ENCODE peak calls at places on chromosomes 11 and 22, in four cellular contexts. E is lower lobe of right lung, B is ascending aorta, V is IMR-90. O is an unnamed sample.

GRCh38 chr11:108958446-108959123 is 293.7 kb downstream of the DDX10 start:
- DNase-seq in B (no peak), E (no peak), V (peak; percentile 82), O (no peak)

GRCh38 chr22:46131151-46131587 is 19.2 kb upstream of the PPARA start:
- DNase-seq in V (no peak), B (no peak), E (no peak), O (no peak)

GRCh38 chr11:128927683-128928336 is 14.9 kb downstream of the TP53AIP1 start:
- DNase-seq in E (no peak), V (no peak), B (no peak), O (no peak)

GRCh38 chr11:104858882-104859735 is 39.2 kb downstream of the CASP12 start:
- DNase-seq in B (no peak), V (no peak), E (no peak), O (no peak)

GRCh38 chr22:48713266-48714205 is 1114.1 kb downstream of the BRD1 start:
- DNase-seq in B (no peak), E (peak; percentile 28), V (no peak), O (no peak)

GRCh38 chr22:22995166-22995565 is 75.2 kb upstream of the GNAZ start:
- DNase-seq in E (no peak), V (no peak), B (no peak), O (no peak)

GRCh38 chr22:23938328-23939016 is 22.5 kb downstream of the GSTT2B start:
- DNase-seq in B (no peak), E (no peak), V (no peak), O (no peak)

GRCh38 chr22:29517215-29517908 is 36.2 kb downstream of the THOC5 start:
- DNase-seq in E (no peak), B (no peak), V (no peak), O (no peak)

GRCh38 chr11:65560555-65561418 is 2.6 kb upstream of the LTBP3 start:
- DNase-seq in E (no peak), B (no peak), V (peak; percentile 66), O (no peak)

GRCh38 chr22:49570032-49570848 is 257.4 kb downstream of the BRD1 start:
- DNase-seq in V (no peak), B (no peak), E (peak; percentile 10), O (peak; percentile 12)

GRCh38 chr22:38872831-38873248 is 824 bp upstream of the CBX6 start:
- DNase-seq in B (no peak), E (peak; percentile 78), V (peak; percentile 32), O (no peak)

GRCh38 chr11:69400769-69401590 is 80.5 kb upstream of the LINC01488 start:
- DNase-seq in V (no peak), E (no peak), B (no peak), O (no peak)

GRCh38 chr22:35894937-35895708 is 133.5 kb downstream of the RBFOX2 start:
- DNase-seq in E (no peak), V (peak; percentile 79), B (no peak), O (no peak)

GRCh38 chr11:100991541-100991940 is 138.1 kb downstream of the PGR start:
- DNase-seq in B (no peak), E (no peak), V (peak; percentile 44), O (no peak)

GRCh38 chr11:64152841-64153691 is 12.8 kb downstream of the MACROD1 start:
- DNase-seq in V (peak; percentile 20), B (no peak), E (peak; percentile 81), O (peak; percentile 32)

GRCh38 chr11:92417326-92417725 is 192.7 kb downstream of the FAT3 start:
- DNase-seq in B (no peak), V (no peak), E (no peak), O (no peak)

GRCh38 chr11:19919050-19919561 is 206.5 kb downstream of the NAV2 start:
- DNase-seq in B (peak; percentile 58), V (peak; percentile 98), E (peak; percentile 80), O (no peak)

GRCh38 chr11:63951779-63952536 is 13.2 kb downstream of the NAA40 start:
- DNase-seq in B (no peak), V (no peak), E (no peak), O (no peak)

GRCh38 chr22:30288414-30289125 is 735 bp downstream of the CASTOR1 start:
- DNase-seq in V (no peak), B (no peak), E (no peak), O (no peak)

GRCh38 chr11:78229106-78229505 is 40.4 kb downstream of the USP35 start:
- DNase-seq in E (no peak), V (no peak), B (no peak), O (no peak)

GRCh38 chr11:10415817-10416392 is 39.2 kb upstream of the AMPD3 start:
- DNase-seq in E (no peak), V (no peak), B (no peak), O (no peak)

GRCh38 chr22:21734540-21735197 is 925 bp downstream of the YPEL1 start:
- DNase-seq in E (no peak), B (no peak), V (no peak), O (no peak)

GRCh38 chr11:12079726-12080556 is 30.4 kb upstream of the MICAL2 start:
- DNase-seq in B (peak; percentile 75), E (no peak), V (peak; percentile 99), O (no peak)

GRCh38 chr22:37230673-37231405 is 13.2 kb downstream of the RAC2 start:
- DNase-seq in E (peak; percentile 17), B (no peak), V (no peak), O (no peak)
- TF ChIP-seq CTCF in E (no peak), B (no peak), V (no peak), O (no peak)

DNA sequence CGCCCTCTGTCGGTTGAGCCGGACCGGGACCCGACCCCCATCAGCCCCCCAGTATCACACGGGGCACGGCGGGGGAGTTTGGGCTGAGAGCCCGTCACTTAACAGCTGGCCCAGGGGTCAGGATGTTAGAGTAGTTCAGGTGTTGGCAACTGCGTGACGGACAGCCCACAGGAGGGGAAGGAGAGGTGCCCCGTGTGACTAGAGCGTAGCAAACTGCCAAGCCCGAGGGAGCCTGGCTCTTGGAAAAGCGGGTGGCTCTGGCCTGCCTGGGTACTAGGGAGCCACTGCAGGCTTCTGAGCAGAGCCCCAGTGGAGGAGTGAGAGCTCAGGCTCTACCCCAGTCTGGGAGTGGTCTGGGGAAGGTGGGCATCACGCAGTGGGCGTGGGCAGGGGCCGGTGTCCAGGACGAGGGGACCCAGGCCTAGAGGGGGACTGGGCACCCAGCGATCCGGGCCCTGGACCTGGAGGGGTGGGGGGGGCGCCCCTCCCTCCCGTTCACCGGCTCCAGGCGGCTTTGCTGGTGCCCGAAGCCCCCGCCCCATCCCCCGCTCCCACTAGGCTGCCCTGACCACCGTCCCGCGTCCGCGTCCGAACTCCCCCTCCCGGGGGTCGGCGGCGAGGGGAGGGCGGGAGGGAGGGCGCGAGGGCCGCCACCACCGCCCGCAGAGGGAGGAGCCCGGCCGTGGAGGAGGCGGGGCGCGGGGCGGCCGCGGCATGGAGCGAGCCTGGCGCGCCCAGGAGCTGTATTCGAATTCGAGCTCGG is 24.4 kb downstream of the SHANK3 start:
- DNase-seq in E (peak; percentile 41), B (no peak), V (no peak), O (no peak)
- TF ChIP-seq CTCF in E (peak; percentile 35), B (no peak), V (peak; percentile 52), O (no peak)

DNA sequence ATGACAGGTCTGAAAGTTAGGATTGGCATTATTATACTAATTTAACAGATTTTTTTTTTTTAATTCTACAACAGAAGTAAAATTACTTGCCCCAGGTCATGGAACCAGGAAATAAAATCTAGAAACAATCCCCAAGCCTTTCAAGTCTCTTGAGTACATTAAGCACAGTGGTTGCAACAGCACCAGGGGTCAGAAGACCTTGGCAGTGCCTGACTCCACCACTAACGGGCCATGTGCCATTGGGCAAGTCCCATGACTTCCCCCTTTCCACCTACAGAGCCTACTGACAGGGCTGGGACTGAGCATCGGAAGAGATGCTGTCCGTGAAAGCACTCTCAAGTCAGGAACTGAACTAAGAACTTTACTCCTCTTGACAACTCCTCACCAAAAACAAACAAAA is 98.6 kb upstream of the AKIP1 start:
- DNase-seq in B (peak; percentile 33), V (no peak), E (peak; percentile 89), O (no peak)
- TF ChIP-seq CTCF in B (no peak), V (no peak), E (peak; percentile 12), O (no peak)

DNA sequence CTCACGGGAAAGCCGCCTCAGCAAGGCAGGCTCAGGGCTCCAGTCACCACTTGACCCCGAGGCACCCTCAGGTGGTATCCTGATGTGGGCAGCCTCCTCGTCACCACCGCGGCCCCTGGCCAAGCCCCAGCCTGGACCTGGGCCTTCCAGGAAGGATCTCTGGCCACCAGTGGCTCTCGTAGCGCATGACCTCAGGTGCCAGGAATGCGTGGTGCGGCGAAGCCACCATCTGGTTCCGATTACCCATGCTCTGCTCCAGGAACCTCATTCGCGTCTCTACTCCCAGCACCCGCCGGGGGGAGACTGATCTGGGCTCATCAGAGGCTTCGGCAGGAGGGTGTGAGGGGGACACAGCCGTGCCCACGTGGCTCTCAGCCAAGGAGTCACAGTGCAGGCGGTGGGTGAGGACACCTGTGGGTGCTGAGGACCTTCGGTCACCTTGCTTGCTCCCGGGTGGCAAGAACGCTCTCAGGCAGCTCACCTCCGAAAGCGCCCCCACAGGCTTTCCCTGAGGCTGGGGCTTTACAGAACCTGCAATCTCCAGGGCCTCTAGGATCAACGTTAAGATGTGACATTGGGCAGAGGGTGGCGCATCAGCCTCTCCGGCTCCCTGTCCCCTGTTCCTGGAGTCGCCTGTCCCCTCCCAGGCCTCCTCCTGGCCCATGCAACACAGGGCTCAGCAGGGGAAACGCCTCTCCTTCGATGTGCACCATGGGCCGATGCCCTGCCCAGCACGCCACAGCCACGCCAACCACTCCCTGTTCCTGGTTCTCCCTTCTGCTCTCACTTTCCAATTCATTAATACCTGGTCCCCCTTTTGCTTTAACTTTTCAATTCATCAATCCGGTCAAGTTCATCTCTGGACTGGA is 39.0 kb downstream of the TBX1 start:
- DNase-seq in E (peak; percentile 41), V (peak; percentile 92), B (peak; percentile 36), O (no peak)
- TF ChIP-seq CTCF in E (no peak), V (peak; percentile 16), B (no peak), O (no peak)

GRCh38 chr11:96238563-96239166 is 104.3 kb downstream of the MAML2 start:
- DNase-seq in B (no peak), E (no peak), V (peak; percentile 72), O (no peak)

GRCh38 chr11:96242971-96243647 is 99.9 kb downstream of the MAML2 start:
- DNase-seq in E (peak; percentile 96), B (peak; percentile 88), V (peak; percentile 98), O (peak; percentile 81)

GRCh38 chr11:96242191-96242845 is 100.7 kb downstream of the MAML2 start:
- DNase-seq in V (no peak), E (no peak), B (no peak), O (no peak)

GRCh38 chr11:96237759-96238158 is 105.2 kb downstream of the MAML2 start:
- DNase-seq in V (no peak), E (no peak), B (no peak), O (no peak)

DNA sequence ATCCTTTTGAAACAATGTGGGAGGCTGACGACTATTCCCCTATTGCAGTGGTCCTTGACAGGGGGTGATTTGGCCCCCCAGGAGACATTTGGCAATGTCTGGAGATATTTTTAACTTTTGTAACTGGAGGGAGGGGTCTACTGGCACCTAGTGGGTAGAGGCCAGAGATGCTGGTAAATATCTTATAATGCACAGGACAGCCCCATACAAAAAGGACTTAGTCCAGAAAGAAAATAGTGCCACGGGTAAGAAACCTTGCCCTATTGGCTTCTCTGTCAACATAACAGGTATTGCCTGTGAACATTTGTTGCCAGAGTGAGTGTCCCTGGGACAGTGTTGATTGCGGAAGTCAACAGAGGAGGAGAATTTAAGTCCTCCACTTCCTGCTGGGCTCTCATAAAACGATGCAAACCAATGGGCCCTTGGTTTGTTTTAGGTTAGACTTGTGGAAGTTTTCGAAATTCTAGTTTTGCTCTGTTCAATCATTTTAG is 101.6 kb downstream of the MAML2 start:
- DNase-seq in E (no peak), V (no peak), B (no peak), O (no peak)
- TF ChIP-seq CTCF in E (no peak), V (peak; percentile 20), B (no peak), O (no peak)

GRCh38 chr11:13775471-13775870 is 107.0 kb downstream of the FAR1 start:
- DNase-seq in E (no peak), V (no peak), B (no peak), O (no peak)
- TF ChIP-seq CTCF in E (no peak), V (no peak), B (no peak), O (no peak)